ENCODE peak calls at places on chromosome 6, in four cellular contexts. H is H9; I is CD4-positive, CD25-positive, alpha-beta regulatory T cell; O is CD8-positive, alpha-beta T cell. G is an unnamed sample. For H3K4me1, the result is how much of the 10 kb centered on the place peaks cover.

GRCh38 chr6:170132561-170132991 is 158.3 kb downstream of the DLL1 start:
- DNase-seq in H (no peak), I (no peak), O (no peak), G (no peak)

GRCh38 chr6:3919130-3919628 is 70.0 kb downstream of the FAM50B start:
- DNase-seq in H (no peak), I (no peak), O (no peak), G (no peak)

GRCh38 chr6:122061855-122062254 is 337.6 kb upstream of the HSF2 start:
- DNase-seq in H (no peak), I (no peak), O (no peak), G (no peak)

GRCh38 chr6:71589254-71589653 is 297.1 kb upstream of the RIMS1 start:
- DNase-seq in H (no peak), I (no peak), O (no peak), G (no peak)

GRCh38 chr6:48568856-48569255 is 457.9 kb upstream of the PTCHD4 start:
- DNase-seq in H (no peak), I (no peak), O (no peak), G (no peak)

GRCh38 chr6:70604254-70604653 is 37.5 kb downstream of the SDHAF4 start:
- DNase-seq in H (no peak), I (no peak), O (no peak), G (no peak)

GRCh38 chr6:43933111-43933885 is 163.3 kb downstream of the VEGFA start:
- DNase-seq in H (no peak), I (no peak), O (no peak), G (no peak)

GRCh38 chr6:11413728-11414127 is 123.8 kb upstream of the TMEM170B start:
- DNase-seq in H (no peak), I (no peak), O (no peak), G (no peak)

GRCh38 chr6:147310511-147310910 is 106.3 kb downstream of the STXBP5 start:
- DNase-seq in H (no peak), I (no peak), O (no peak), G (no peak)

GRCh38 chr6:43475506-43475905 is 1.9 kb upstream of the TJAP1 start:
- DNase-seq in H (no peak), I (no peak), O (no peak), G (no peak)

GRCh38 chr6:99151634-99152344 is 197.7 kb downstream of the FAXC start:
- DNase-seq in H (peak), I (no peak), O (no peak), G (peak)

GRCh38 chr6:167829513-167829912 is 2.8 kb downstream of the AFDN start:
- DNase-seq in H (no peak), I (no peak), O (no peak), G (no peak)

GRCh38 chr6:158066161-158066781 is 84.6 kb downstream of the SYNJ2 start:
- DNase-seq in H (no peak), I (no peak), O (no peak), G (no peak)

GRCh38 chr6:117602899-117603588 is 733 bp upstream of the GOPC start:
- DNase-seq in H (no peak), I (no peak), O (no peak), G (no peak)

GRCh38 chr6:159086033-159086618 is 41.3 kb upstream of the TAGAP start:
- DNase-seq in H (no peak), I (no peak), O (no peak), G (no peak)

GRCh38 chr6:18820725-18821124 is 433.6 kb downstream of the RNF144B start:
- DNase-seq in H (peak), I (no peak), O (no peak), G (no peak)

GRCh38 chr6:125132058-125132457 is 21.5 kb upstream of the TPD52L1 start:
- DNase-seq in H (no peak), I (no peak), O (no peak), G (no peak)

GRCh38 chr6:108748063-108748462 is 100.2 kb upstream of the ARMC2 start:
- DNase-seq in H (no peak), I (no peak), O (no peak), G (no peak)

GRCh38 chr6:108945686-108946158 is 97.5 kb downstream of the ARMC2 start:
- DNase-seq in H (peak), I (no peak), O (no peak), G (no peak)

GRCh38 chr6:32576261-32576660 is 13.4 kb downstream of the HLA-DRB1 start:
- DNase-seq in H (no peak), I (no peak), O (no peak), G (no peak)

GRCh38 chr6:135796884-135797283 is 54.6 kb upstream of the PDE7B start:
- DNase-seq in H (no peak), I (no peak), O (no peak), G (no peak)

GRCh38 chr6:146200136-146200708 is 171.4 kb downstream of the GRM1 start:
- DNase-seq in H (no peak), I (no peak), O (no peak), G (no peak)

GRCh38 chr6:72825265-72825918 is 203.5 kb downstream of the KCNQ5 start:
- DNase-seq in H (no peak), I (no peak), O (no peak), G (peak)

GRCh38 chr6:112563368-112563767 is 216.2 kb downstream of the RFPL4B start:
- DNase-seq in H (peak), I (no peak), O (no peak), G (no peak)

GRCh38 chr6:38178584-38178886 is 359.0 kb downstream of the ZFAND3 start:
- DNase-seq in H (peak), I (no peak), O (no peak), G (no peak)

GRCh38 chr6:105795913-105796517 is 290.1 kb upstream of the PRDM1 start:
- DNase-seq in H (no peak), I (no peak), O (no peak), G (no peak)

GRCh38 chr6:157232161-157232895 is 91.0 kb downstream of the TMEM242 start:
- DNase-seq in H (no peak), I (no peak), O (no peak), G (no peak)

GRCh38 chr6:2767327-2767985 is 2.3 kb downstream of the WRNIP1 start:
- DNase-seq in H (no peak), I (no peak), O (no peak), G (no peak)

GRCh38 chr6:18488004-18488403 is 100.9 kb downstream of the RNF144B start:
- DNase-seq in H (no peak), I (no peak), O (no peak), G (no peak)

GRCh38 chr6:24549674-24550418 is 55.1 kb downstream of the ALDH5A1 start:
- DNase-seq in H (no peak), I (no peak), O (no peak), G (no peak)

GRCh38 chr6:148760143-148760505 is 13.3 kb downstream of the UST start:
- DNase-seq in H (no peak), I (no peak), O (no peak), G (no peak)

GRCh38 chr6:105211831-105212230 is 32.0 kb upstream of the POPDC3 start:
- DNase-seq in H (no peak), I (no peak), O (no peak), G (no peak)

GRCh38 chr6:153942361-153942760 is 96.7 kb upstream of the OPRM1 start:
- DNase-seq in H (no peak), I (no peak), O (no peak), G (no peak)

GRCh38 chr6:12538881-12539357 is 177.6 kb upstream of the PHACTR1 start:
- DNase-seq in H (no peak), I (no peak), O (no peak), G (no peak)

GRCh38 chr6:154164397-154164796 is 125.4 kb downstream of the OPRM1 start:
- DNase-seq in H (no peak), I (no peak), O (no peak), G (no peak)

GRCh38 chr6:9890893-9891292 is 524.0 kb downstream of the TFAP2A start:
- DNase-seq in H (no peak), I (no peak), O (no peak), G (no peak)

GRCh38 chr6:33708516-33709204 is 2.8 kb downstream of the UQCC2 start:
- DNase-seq in H (no peak), I (no peak), O (no peak), G (no peak)
- H3K4me1 ChIP-seq in H (under half), I (under half), O (under half), G (under half)

DNA sequence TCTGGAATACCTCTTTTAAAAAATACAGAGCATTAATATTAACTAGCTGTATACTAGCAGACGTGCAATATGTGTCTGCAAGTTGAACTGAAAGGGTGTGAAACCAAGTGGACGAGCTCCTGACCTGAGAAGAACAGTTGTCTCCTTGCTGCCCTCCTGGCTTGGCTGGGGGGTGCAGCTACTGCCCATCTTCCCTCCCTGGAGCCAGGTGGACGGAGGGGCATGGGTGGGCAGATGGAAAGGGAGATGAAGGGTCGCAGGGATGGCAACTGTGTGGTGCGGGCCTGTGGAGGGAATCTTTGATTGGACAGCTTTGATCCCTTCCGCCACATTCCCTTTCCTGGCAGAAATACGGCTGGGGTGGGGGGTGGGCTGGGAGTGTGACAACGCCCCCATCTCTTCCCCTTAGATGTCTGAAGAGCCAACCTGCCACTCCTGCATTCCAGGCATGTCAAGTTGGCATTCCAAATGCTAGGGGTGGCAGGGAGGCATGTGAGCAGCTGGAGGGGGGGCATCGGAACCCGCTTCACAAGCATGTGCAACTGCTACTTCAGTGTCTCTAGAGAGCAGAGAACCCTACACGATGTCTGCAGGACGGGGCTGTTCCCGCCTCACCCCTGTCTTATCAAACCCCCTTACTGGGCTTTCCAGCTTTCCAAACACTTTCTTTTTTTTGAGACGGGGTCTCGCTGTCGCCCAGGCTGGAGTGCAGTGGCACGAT is 37.3 kb downstream of the SRSF3 start:
- DNase-seq in H (no peak), I (no peak), O (no peak), G (no peak)
- H3K4me1 ChIP-seq in H (under half), I (under half), O (under half), G (under half)

GRCh38 chr6:75281643-75282042 is 2.9 kb downstream of the TMEM30A start:
- DNase-seq in H (no peak), I (no peak), O (no peak), G (no peak)

GRCh38 chr6:75284285-75285155 is at the start of gene TMEM30A:
- DNase-seq in H (peak), I (peak), O (peak), G (peak)

GRCh38 chr6:75282706-75283105 is 1.9 kb downstream of the TMEM30A start:
- DNase-seq in H (no peak), I (no peak), O (no peak), G (no peak)

GRCh38 chr6:75285156-75285639 is 606 bp upstream of the TMEM30A start:
- DNase-seq in H (no peak), I (no peak), O (no peak), G (no peak)

GRCh38 chr6:75283907-75284284 is 696 bp downstream of the TMEM30A start:
- DNase-seq in H (no peak), I (peak), O (no peak), G (no peak)
- H3K4me1 ChIP-seq in H (under half), I (under half), O (under half), G (under half)

GRCh38 chr6:15363164-15363522 is 117.3 kb downstream of the JARID2 start:
- DNase-seq in H (no peak), I (no peak), O (no peak), G (no peak)
- H3K4me1 ChIP-seq in H (under half), I (under half), O (half or more), G (half or more)

GRCh38 chr6:53282234-53282633 is 66.5 kb downstream of the ELOVL5 start:
- DNase-seq in H (no peak), I (no peak), O (no peak), G (no peak)

GRCh38 chr6:53280207-53280606 is 68.5 kb downstream of the ELOVL5 start:
- DNase-seq in H (no peak), I (no peak), O (no peak), G (no peak)

GRCh38 chr6:53279301-53279700 is 69.4 kb downstream of the ELOVL5 start:
- DNase-seq in H (no peak), I (no peak), O (no peak), G (no peak)

GRCh38 chr6:53282741-53283140 is 66.0 kb downstream of the ELOVL5 start:
- DNase-seq in H (no peak), I (no peak), O (no peak), G (no peak)

DNA sequence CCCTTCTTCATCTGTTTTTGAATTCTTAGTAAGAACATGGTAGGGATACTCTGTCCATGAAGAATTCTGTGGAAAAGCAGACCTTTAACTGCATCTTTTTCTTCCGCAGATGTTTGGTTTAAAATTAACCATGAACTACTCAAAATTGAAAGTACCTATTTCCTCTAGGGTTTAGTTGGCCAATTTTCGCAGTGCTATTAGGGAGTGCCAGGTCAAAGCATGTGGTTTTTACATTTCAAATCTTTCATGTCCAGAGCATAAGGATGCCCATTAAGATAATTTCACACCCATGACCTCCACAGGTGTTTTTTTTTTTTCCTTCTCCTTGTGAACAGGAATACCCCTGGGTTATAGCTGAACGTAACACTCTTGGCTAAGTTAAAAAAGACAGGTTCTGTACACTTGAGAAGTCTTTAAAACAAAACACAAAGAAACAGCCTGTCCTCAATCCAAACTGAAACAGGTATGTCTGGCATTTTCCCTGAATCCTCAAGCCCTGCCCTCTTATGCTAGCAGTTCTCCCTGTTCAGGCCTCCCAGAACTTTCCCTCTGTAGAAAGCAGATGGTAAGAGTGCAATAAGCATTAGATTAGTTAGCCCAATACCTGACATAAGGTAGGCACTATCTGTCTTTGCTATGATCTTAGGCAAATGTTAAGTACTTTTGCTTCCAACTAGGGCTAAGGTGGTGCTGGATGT is 67.1 kb downstream of the ELOVL5 start:
- DNase-seq in H (no peak), I (no peak), O (no peak), G (no peak)
- H3K4me1 ChIP-seq in H (under half), I (half or more), O (under half), G (under half)

GRCh38 chr6:143062551-143062950 is 1.9 kb downstream of the AIG1 start:
- DNase-seq in H (no peak), I (no peak), O (no peak), G (no peak)
- H3K4me1 ChIP-seq in H (under half), I (under half), O (under half), G (under half)

GRCh38 chr6:35400901-35401311 is 51.2 kb upstream of the FANCE start:
- DNase-seq in H (no peak), I (no peak), O (no peak), G (no peak)
- H3K4me1 ChIP-seq in H (under half), I (under half), O (under half), G (under half)

G was measured in GM12878.